ENCODE peak calls at places on chromosomes 1 and 21, in nine cellular contexts. W is stimulated activated CD8-positive, alpha-beta memory T cell treated with anti-CD3 and anti-CD28 coated beads, Interleukin-7, amount 100 ng/mL, for 1 hour; Z is activated T-helper 1 cell treated with anti-CD3 and anti-CD28 coated beads, Interleukin-12 subunit alpha, Interleukin-12 subunit beta, Interleukin-2, Interleukin-4 antibody, amounts not matched to agents 30 ng/mL and 10 ng/mL and 1 ng/mL, durations not matched to agents 14 hours and 24 hours and 36 hours; Q is astrocyte of the spinal cord; A is pons; O is endothelial cell; Y is ureter; I is neural crest cell; R is NCI-H1105 treated with DMSO at 0.1 percent for 48 hours. D is an unnamed sample.

GRCh38 chr1:110645172-110645571 is 29.6 kb downstream of the KCNA3 start:
- DNase-seq in Z (no peak), W (no peak), R (no peak), Y (no peak), A (no peak), I (no peak), O (no peak), Q (no peak), D (no peak)

GRCh38 chr1:156075158-156075557 is 7.1 kb downstream of the MEX3A start:
- DNase-seq in A (no peak), Q (no peak), I (no peak), O (no peak), W (no peak), Z (no peak), R (no peak), Y (no peak), D (no peak)

GRCh38 chr1:224183591-224184312 is 712 bp downstream of the DEGS1 start:
- DNase-seq in A (peak), Y (peak), R (peak), O (peak), Z (peak), Q (peak), W (peak), I (peak), D (peak)

GRCh38 chr21:42003051-42003461 is 7.1 kb downstream of the ZBTB21 start:
- DNase-seq in W (no peak), A (no peak), Q (no peak), Z (no peak), Y (no peak), R (no peak), O (no peak), I (no peak), D (no peak)

GRCh38 chr1:35857830-35858229 is 25.2 kb upstream of the AGO1 start:
- DNase-seq in O (no peak), Y (no peak), A (no peak), R (no peak), W (no peak), Z (no peak), I (no peak), Q (peak), D (no peak)

GRCh38 chr1:247562169-247562568 is 13.2 kb downstream of the GCSAML start:
- DNase-seq in O (no peak), Y (no peak), Q (no peak), I (no peak), W (no peak), Z (no peak), A (no peak), R (no peak), D (no peak)

GRCh38 chr1:165533254-165533653 is 10.5 kb upstream of the LRRC52 start:
- DNase-seq in I (no peak), Y (no peak), Z (no peak), A (no peak), W (no peak), R (no peak), O (no peak), Q (no peak), D (no peak)

GRCh38 chr1:8856689-8857412 is 21.6 kb downstream of the ENO1 start:
- DNase-seq in O (no peak), Q (no peak), I (no peak), Z (no peak), Y (no peak), W (no peak), A (no peak), R (no peak), D (no peak)

GRCh38 chr1:21553116-21553926 is 44.1 kb downstream of the ALPL start:
- DNase-seq in R (no peak), O (no peak), Y (no peak), Q (peak), Z (no peak), I (no peak), W (no peak), A (no peak), D (no peak)

GRCh38 chr1:186212574-186213224 is 162.4 kb downstream of the TPR start:
- DNase-seq in O (peak), Y (peak), Q (peak), A (peak), I (peak), R (peak), Z (peak), W (no peak), D (no peak)

GRCh38 chr1:48967318-48967717 is 190.6 kb upstream of the BEND5 start:
- DNase-seq in Y (no peak), O (no peak), Z (no peak), R (no peak), I (no peak), W (no peak), A (no peak), Q (no peak), D (no peak)

GRCh38 chr21:41483415-41483814 is 24.5 kb downstream of the TMPRSS2 start:
- DNase-seq in Z (no peak), Q (no peak), R (no peak), I (no peak), A (no peak), W (no peak), O (no peak), Y (no peak), D (no peak)

GRCh38 chr1:41774486-41774990 is 144.2 kb downstream of the HIVEP3 start:
- DNase-seq in I (no peak), R (no peak), Z (no peak), Y (no peak), O (no peak), A (no peak), W (no peak), Q (no peak), D (no peak)

GRCh38 chr1:10415211-10415930 is 14.9 kb upstream of the CENPS start:
- DNase-seq in A (peak), O (peak), I (no peak), R (no peak), W (no peak), Y (no peak), Q (peak), Z (peak), D (no peak)

GRCh38 chr1:146010126-146010738 is 11.3 kb downstream of the HJV start:
- DNase-seq in Y (no peak), W (no peak), R (no peak), Q (no peak), O (no peak), I (no peak), A (no peak), Z (no peak), D (no peak)

GRCh38 chr1:198829948-198830347 is 191.1 kb downstream of the PTPRC start:
- DNase-seq in A (peak), W (no peak), R (no peak), O (no peak), Y (no peak), Z (no peak), I (no peak), Q (peak), D (no peak)

GRCh38 chr1:30735668-30736498 is 12.5 kb upstream of the MATN1 start:
- DNase-seq in O (no peak), R (no peak), Z (no peak), Q (no peak), Y (no peak), I (no peak), W (no peak), A (no peak), D (no peak)

GRCh38 chr1:157189986-157190982 is 52.1 kb upstream of the ETV3 start:
- DNase-seq in Q (no peak), Y (no peak), A (no peak), Z (no peak), R (no peak), I (no peak), W (no peak), O (no peak), D (no peak)

GRCh38 chr1:66445492-66446181 is 88.3 kb upstream of the SGIP1 start:
- DNase-seq in I (no peak), Y (no peak), R (no peak), W (no peak), A (peak), O (peak), Z (peak), Q (no peak), D (peak)

D was measured in NK-92 treated with Interleukin-12 subunit alpha and Interleukin-12 subunit beta, amount 100 ng/mL, for 24 hours.